ENCODE peak calls at places on chromosomes 2 and 18, in eight cellular contexts. D, W, U, O, C, Q, X and R are unnamed samples.

GRCh38 chr2:36650031-36650430 is 46.5 kb upstream of the VIT start:
- DNase-seq in D (peak), W (peak), U (peak), O (peak), C (no peak), Q (no peak), X (no peak), R (peak)

GRCh38 chr2:232353660-232354059 is 24.9 kb upstream of the ALPP start:
- DNase-seq in D (no peak), W (no peak), U (no peak), O (no peak), C (no peak), Q (no peak), X (no peak), R (no peak)

GRCh38 chr2:192697880-192698279 is 503.1 kb upstream of the TMEFF2 start:
- DNase-seq in D (no peak), W (no peak), U (no peak), O (no peak), C (no peak), Q (no peak), X (no peak), R (no peak)

GRCh38 chr2:23350026-23350791 is 34.8 kb upstream of the KLHL29 start:
- DNase-seq in D (peak), W (no peak), U (no peak), O (no peak), C (no peak), Q (no peak), X (no peak), R (no peak)

GRCh38 chr18:25896178-25896780 is 194.1 kb downstream of the SS18 start:
- DNase-seq in D (peak), W (no peak), U (peak), O (peak), C (no peak), Q (no peak), X (no peak), R (peak)

GRCh38 chr2:199458806-199459285 is 1.1 kb upstream of the SATB2 start:
- DNase-seq in D (no peak), W (no peak), U (no peak), O (peak), C (no peak), Q (no peak), X (no peak), R (no peak)

GRCh38 chr2:219522111-219523030 is 8.1 kb downstream of the ASIC4 start:
- DNase-seq in D (peak), W (peak), U (peak), O (peak), C (peak), Q (no peak), X (peak), R (peak)

GRCh38 chr2:26710743-26711456 is 18.4 kb downstream of the KCNK3 start:
- DNase-seq in D (no peak), W (no peak), U (no peak), O (no peak), C (no peak), Q (peak), X (no peak), R (no peak)

GRCh38 chr2:221571108-221571390 is 1.1 kb downstream of the EPHA4 start:
- DNase-seq in D (peak), W (peak), U (peak), O (peak), C (no peak), Q (no peak), X (no peak), R (no peak)

GRCh38 chr2:27353762-27354596 is 2.6 kb downstream of the GTF3C2 start:
- DNase-seq in D (peak), W (no peak), U (no peak), O (no peak), C (no peak), Q (no peak), X (no peak), R (peak)

GRCh38 chr2:197786010-197786877 is 1.1 kb upstream of the BOLL start:
- DNase-seq in D (no peak), W (peak), U (no peak), O (peak), C (no peak), Q (peak), X (no peak), R (no peak)

GRCh38 chr2:187206071-187206470 is 242.0 kb downstream of the CALCRL start:
- DNase-seq in D (no peak), W (no peak), U (no peak), O (no peak), C (no peak), Q (no peak), X (no peak), R (no peak)

GRCh38 chr2:214856116-214856515 is 46.6 kb upstream of the BARD1 start:
- DNase-seq in D (peak), W (no peak), U (no peak), O (no peak), C (no peak), Q (no peak), X (no peak), R (peak)

GRCh38 chr2:15040429-15041084 is 408.0 kb downstream of the LRATD1 start:
- DNase-seq in D (no peak), W (no peak), U (peak), O (no peak), C (no peak), Q (no peak), X (no peak), R (no peak)

GRCh38 chr18:45793295-45793965 is 32.0 kb upstream of the SIGLEC15 start:
- DNase-seq in D (peak), W (no peak), U (peak), O (no peak), C (no peak), Q (no peak), X (no peak), R (peak)

GRCh38 chr2:159195719-159196118 is 90.8 kb downstream of the WDSUB1 start:
- DNase-seq in D (no peak), W (no peak), U (no peak), O (no peak), C (no peak), Q (peak), X (no peak), R (no peak)

GRCh38 chr2:223735035-223735640 is 102.2 kb downstream of the AP1S3 start:
- DNase-seq in D (peak), W (no peak), U (peak), O (no peak), C (no peak), Q (no peak), X (no peak), R (no peak)

GRCh38 chr2:84906108-84906899 is 848 bp downstream of the TMSB10 start:
- DNase-seq in D (peak), W (no peak), U (no peak), O (peak), C (peak), Q (peak), X (peak), R (no peak)

GRCh38 chr2:84299211-84299775 is 159.8 kb downstream of the SUCLG1 start:
- DNase-seq in D (no peak), W (no peak), U (no peak), O (no peak), C (no peak), Q (no peak), X (no peak), R (no peak)

GRCh38 chr2:119682578-119682977 is 3.6 kb downstream of the TMEM177 start:
- DNase-seq in D (no peak), W (no peak), U (no peak), O (no peak), C (no peak), Q (no peak), X (no peak), R (no peak)

GRCh38 chr2:216205486-216205885 is 96.3 kb downstream of the XRCC5 start:
- DNase-seq in D (no peak), W (no peak), U (no peak), O (no peak), C (no peak), Q (no peak), X (no peak), R (no peak)

GRCh38 chr2:234502285-234502918 is 5.5 kb upstream of the ARL4C start:
- DNase-seq in D (peak), W (no peak), U (peak), O (no peak), C (no peak), Q (no peak), X (no peak), R (peak)

GRCh38 chr18:73774836-73775509 is 372.7 kb downstream of the FBXO15 start:
- DNase-seq in D (peak), W (peak), U (no peak), O (peak), C (no peak), Q (no peak), X (peak), R (no peak)

GRCh38 chr2:151238527-151239487 is 22.9 kb downstream of the RBM43 start:
- DNase-seq in D (peak), W (peak), U (peak), O (peak), C (peak), Q (no peak), X (peak), R (peak)

GRCh38 chr2:178163395-178163794 is 30.9 kb upstream of the OSBPL6 start:
- DNase-seq in D (peak), W (no peak), U (no peak), O (no peak), C (no peak), Q (no peak), X (no peak), R (no peak)

GRCh38 chr18:61870151-61870550 is 22.7 kb downstream of the RNF152 start:
- DNase-seq in D (peak), W (no peak), U (peak), O (no peak), C (no peak), Q (no peak), X (no peak), R (peak)

DNA sequence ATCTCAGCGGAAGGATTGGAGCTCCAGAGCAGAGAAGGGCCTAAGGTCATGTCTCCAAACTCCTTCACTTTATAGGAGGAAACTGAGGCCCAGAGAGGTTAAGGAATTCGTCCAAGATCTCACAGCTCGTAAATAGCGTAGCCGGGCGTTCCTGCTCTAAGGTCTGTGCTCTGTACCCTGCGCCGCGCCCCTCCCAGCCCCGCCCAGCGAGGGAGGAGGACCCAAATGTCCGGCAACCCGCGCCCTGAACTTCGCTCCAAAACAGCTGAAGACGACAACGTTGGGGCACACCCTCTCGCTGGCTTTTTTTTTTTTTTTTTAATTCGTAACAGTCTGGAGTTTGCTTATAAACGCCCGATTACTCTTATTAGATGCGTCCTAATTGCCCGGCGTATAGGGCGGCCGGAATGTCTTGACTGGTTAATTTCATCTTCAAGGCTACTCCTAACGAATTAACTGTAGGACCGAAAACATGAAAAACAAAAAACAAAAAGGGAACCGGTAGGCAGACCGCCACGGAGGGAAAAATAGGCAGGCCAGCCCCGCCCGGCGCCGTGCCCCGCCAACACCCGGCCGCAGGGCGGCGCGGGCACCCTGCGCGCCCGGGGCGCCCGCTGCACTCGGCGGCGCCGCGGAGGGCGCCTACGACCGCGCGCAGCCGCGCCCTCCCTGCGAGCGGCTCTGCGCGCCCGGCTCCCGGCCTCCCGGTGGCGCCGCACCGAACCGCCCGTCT is 928 bp upstream of the FOSL2 start:
- DNase-seq in D (peak), W (peak), U (peak), O (peak), C (peak), Q (peak), X (peak), R (peak)
- TF ChIP-seq CTCF in D (no peak), W (no peak), U (no peak), O (no peak), C (no peak), Q (no peak), X (no peak), R (no peak)

DNA sequence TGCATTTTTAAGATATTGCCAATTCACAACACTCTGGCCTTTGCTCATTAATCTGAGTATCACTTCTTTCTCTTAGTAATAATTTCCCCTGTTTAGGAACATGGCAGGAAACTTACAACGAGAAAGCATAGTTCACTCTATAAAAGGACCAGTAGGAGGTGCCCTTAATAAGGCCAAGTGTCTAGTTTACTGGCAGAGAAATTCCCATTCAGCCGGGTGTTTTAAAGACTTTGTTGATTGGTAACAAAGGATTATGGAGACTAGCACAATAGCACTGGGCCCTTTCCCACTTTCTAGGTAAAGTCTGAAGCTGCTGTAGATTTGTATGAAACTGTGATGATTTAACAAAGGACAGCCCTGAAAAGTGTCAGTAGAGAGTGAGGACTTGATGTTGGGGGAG is 3.1 kb downstream of the DCC start:
- DNase-seq in D (no peak), W (no peak), U (peak), O (no peak), C (no peak), Q (no peak), X (no peak), R (no peak)
- TF ChIP-seq CTCF in D (no peak), W (peak), U (no peak), O (peak), C (no peak), Q (no peak), X (no peak), R (no peak)

GRCh38 chr2:65920659-65921058 is 488.3 kb upstream of the SPRED2 start:
- DNase-seq in D (no peak), W (no peak), U (no peak), O (no peak), C (no peak), Q (no peak), X (no peak), R (no peak)

GRCh38 chr2:65917990-65918389 is 485.6 kb upstream of the SPRED2 start:
- DNase-seq in D (no peak), W (no peak), U (peak), O (no peak), C (no peak), Q (no peak), X (no peak), R (peak)

GRCh38 chr2:65919579-65920188 is 487.3 kb upstream of the SPRED2 start:
- DNase-seq in D (no peak), W (no peak), U (no peak), O (peak), C (no peak), Q (no peak), X (no peak), R (no peak)

GRCh38 chr2:65916785-65917295 is 484.4 kb upstream of the SPRED2 start:
- DNase-seq in D (no peak), W (no peak), U (no peak), O (no peak), C (no peak), Q (no peak), X (no peak), R (no peak)

DNA sequence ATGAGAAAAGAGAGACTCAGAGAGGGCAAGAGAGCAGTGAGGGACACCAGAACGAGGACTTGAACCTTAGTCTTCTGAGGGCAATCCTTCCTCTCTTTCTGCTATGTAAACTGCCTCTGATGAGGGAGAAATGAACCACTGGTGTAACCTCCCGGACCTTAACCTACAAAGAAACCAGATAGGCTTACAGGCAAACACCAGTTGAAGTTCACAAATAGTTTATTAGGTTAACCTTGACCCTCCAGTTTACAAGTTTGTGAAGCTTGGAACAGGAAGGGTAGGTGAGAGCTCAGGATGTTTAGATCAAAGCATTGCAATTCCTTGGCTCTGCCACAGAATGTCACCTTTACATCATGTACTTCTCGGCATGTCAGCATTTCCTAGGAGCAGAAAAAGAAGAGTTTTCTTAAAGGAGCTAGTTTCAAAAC is 486.4 kb upstream of the SPRED2 start:
- DNase-seq in D (no peak), W (no peak), U (no peak), O (no peak), C (no peak), Q (no peak), X (no peak), R (no peak)
- TF ChIP-seq CTCF in D (no peak), W (peak), U (no peak), O (no peak), C (no peak), Q (no peak), X (no peak), R (no peak)

GRCh38 chr2:240953426-240954425 is 44.7 kb upstream of the SNED1 start:
- DNase-seq in D (no peak), W (peak), U (no peak), O (no peak), C (peak), Q (peak), X (no peak), R (no peak)
- TF ChIP-seq CTCF in D (no peak), W (no peak), U (no peak), O (no peak), C (no peak), Q (no peak), X (no peak), R (no peak)

DNA sequence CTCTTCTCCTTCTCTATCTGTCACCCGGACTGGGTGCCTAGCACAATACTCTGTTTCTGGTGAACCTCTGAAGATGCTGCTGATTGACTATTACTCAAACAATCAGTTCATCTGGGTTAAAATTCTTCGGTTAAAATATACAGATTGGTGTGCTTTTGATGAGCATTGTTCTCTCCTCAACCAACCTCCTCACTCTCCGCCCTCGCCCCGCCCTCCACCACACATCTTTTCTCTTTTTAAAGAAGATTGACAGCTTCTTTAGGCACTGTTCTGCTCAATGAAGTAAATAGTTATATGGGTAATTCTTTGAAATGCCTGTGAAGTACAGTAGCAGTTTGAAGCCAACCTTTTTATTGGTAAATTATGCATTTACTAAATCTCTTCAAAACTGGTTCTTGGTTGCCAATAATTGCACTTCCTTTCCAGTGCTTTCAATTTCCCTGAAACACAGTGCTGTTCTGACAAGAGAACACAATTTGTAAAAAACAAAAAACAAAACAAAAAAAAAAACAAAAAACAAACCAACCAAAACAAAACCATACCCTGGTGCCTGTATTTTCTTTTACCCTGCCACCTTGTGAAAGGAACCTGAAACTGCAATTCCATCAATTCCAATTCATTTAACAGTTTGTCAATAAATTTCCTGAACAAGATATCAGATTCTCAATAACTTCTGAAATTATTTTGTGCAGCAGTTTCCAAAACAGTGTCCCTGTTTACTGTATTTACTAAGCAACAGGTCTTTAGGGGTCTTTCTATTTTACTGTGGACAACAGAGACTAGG is 188.6 kb downstream of the LRP1B start:
- DNase-seq in D (no peak), W (no peak), U (no peak), O (no peak), C (no peak), Q (no peak), X (no peak), R (no peak)
- TF ChIP-seq CTCF in D (peak), W (peak), U (peak), O (peak), C (no peak), Q (no peak), X (no peak), R (no peak)